ENCODE peak calls at places on chromosomes 6 and 20, in ten cellular contexts. S, Y, G, L, Z, Q, W, J, M and E are unnamed samples.

GRCh38 chr20:11970243-11970836 is 52.6 kb downstream of the BTBD3 start:
- DNase-seq in L (no peak), S (no peak), G (no peak), W (no peak), M (no peak), Z (no peak), Q (no peak), J (peak), Y (no peak), E (no peak)

GRCh38 chr6:28719275-28719940 is 193.7 kb downstream of the GPX5 start:
- DNase-seq in S (no peak), M (no peak), L (peak), J (peak), Z (no peak), Q (no peak), Y (no peak), G (peak), W (no peak), E (no peak)

GRCh38 chr20:18477821-18478220 is 10.6 kb downstream of the POLR3F start:
- DNase-seq in M (no peak), Y (no peak), S (no peak), J (no peak), W (no peak), G (no peak), Q (no peak), Z (no peak), L (no peak), E (no peak)

GRCh38 chr6:143556529-143556928 is 45.0 kb upstream of the FUCA2 start:
- DNase-seq in J (no peak), G (peak), Z (no peak), M (no peak), Y (peak), L (no peak), W (peak), Q (no peak), S (no peak), E (peak)

GRCh38 chr6:3838992-3839867 is 9.9 kb upstream of the FAM50B start:
- DNase-seq in Y (peak), G (peak), M (no peak), Q (no peak), L (no peak), Z (no peak), J (peak), S (no peak), W (no peak), E (peak)

GRCh38 chr6:88287696-88288095 is 121.5 kb upstream of the CNR1 start:
- DNase-seq in J (no peak), Y (no peak), L (no peak), W (no peak), G (no peak), Q (no peak), Z (no peak), S (no peak), M (no peak), E (no peak)

GRCh38 chr6:33971580-33971979 is 167.8 kb upstream of the MLN start:
- DNase-seq in Z (no peak), Q (no peak), L (no peak), Y (no peak), J (no peak), M (no peak), S (no peak), W (no peak), G (no peak), E (no peak)

GRCh38 chr20:32649697-32650471 is 23.9 kb downstream of the C20orf203 start:
- DNase-seq in M (no peak), S (no peak), Y (no peak), L (no peak), Z (no peak), J (no peak), Q (no peak), W (no peak), G (no peak), E (no peak)

GRCh38 chr6:133079901-133080300 is 161.3 kb upstream of the EYA4 start:
- DNase-seq in Z (no peak), Q (no peak), M (no peak), S (no peak), L (no peak), G (peak), J (no peak), Y (no peak), W (no peak), E (no peak)

GRCh38 chr20:42588847-42589246 is 600.9 kb downstream of the PTPRT start:
- DNase-seq in L (no peak), G (no peak), Z (no peak), Q (no peak), W (no peak), J (no peak), S (no peak), M (no peak), Y (no peak), E (no peak)

GRCh38 chr20:23643665-23644064 is 5.9 kb upstream of the CST3 start:
- DNase-seq in Q (no peak), J (no peak), W (no peak), M (no peak), S (no peak), L (no peak), G (no peak), Y (no peak), Z (no peak), E (no peak)

GRCh38 chr6:10719386-10720228 is 3.3 kb upstream of the TMEM14C start:
- DNase-seq in G (no peak), M (no peak), Q (peak), J (peak), W (no peak), Z (no peak), L (peak), Y (no peak), S (no peak), E (no peak)

GRCh38 chr20:2822073-2822472 is 5.9 kb downstream of the TMEM239 start:
- DNase-seq in Y (peak), M (no peak), J (no peak), Z (no peak), L (no peak), Q (no peak), W (no peak), S (no peak), G (peak), E (no peak)

GRCh38 chr20:18032977-18033892 is 24.5 kb downstream of the OVOL2 start:
- DNase-seq in Q (no peak), M (no peak), Z (no peak), J (no peak), L (no peak), Y (no peak), G (no peak), W (no peak), S (no peak), E (no peak)

GRCh38 chr6:147941143-147941542 is 401.5 kb upstream of the SASH1 start:
- DNase-seq in J (no peak), W (no peak), L (no peak), S (no peak), Y (no peak), Q (no peak), G (peak), M (no peak), Z (no peak), E (no peak)

GRCh38 chr6:170084166-170084730 is 206.6 kb downstream of the DLL1 start:
- DNase-seq in Z (no peak), S (no peak), W (no peak), M (no peak), Q (no peak), L (no peak), G (no peak), Y (no peak), J (no peak), E (no peak)

GRCh38 chr20:4657096-4657495 is 64.6 kb upstream of the PRND start:
- DNase-seq in L (no peak), G (no peak), Z (no peak), M (no peak), W (no peak), Y (no peak), Q (no peak), J (no peak), S (no peak), E (no peak)